ENCODE peak calls at places on chromosome 21, in six cellular contexts. U is Panc1, T is endodermal cell, H is mesenchymal stem cell, Y is keratinocyte, K is fibroblast of lung. Q is an unnamed sample.

GRCh38 chr21:45403825-45404725 is 890 bp upstream of the COL18A1 start:
- DNase-seq in U (no peak), T (peak), H (peak), Y (peak), K (peak), Q (no peak)

GRCh38 chr21:39738566-39738965 is 6.4 kb upstream of the IGSF5 start:
- DNase-seq in U (no peak), T (no peak), H (no peak), Y (no peak), K (no peak), Q (no peak)

GRCh38 chr21:16071761-16072160 is 342.0 kb downstream of the USP25 start:
- DNase-seq in U (no peak), T (no peak), H (no peak), Y (no peak), K (peak), Q (no peak)

GRCh38 chr21:36113647-36114428 is 21.0 kb upstream of the CBR3 start:
- DNase-seq in U (no peak), T (no peak), H (no peak), Y (no peak), K (no peak), Q (peak)

GRCh38 chr21:18138507-18138906 is 106.1 kb upstream of the CHODL start:
- DNase-seq in U (no peak), T (no peak), H (no peak), Y (no peak), K (no peak), Q (no peak)

GRCh38 chr21:44931137-44931500 is 8.7 kb upstream of the SLX9 start:
- DNase-seq in U (no peak), T (no peak), H (peak), Y (no peak), K (no peak), Q (no peak)

GRCh38 chr21:44047996-44048560 is 36.0 kb downstream of the TRAPPC10 start:
- DNase-seq in U (no peak), T (no peak), H (no peak), Y (no peak), K (no peak), Q (no peak)

GRCh38 chr21:37758997-37759396 is 157.3 kb downstream of the KCNJ6 start:
- DNase-seq in U (peak), T (peak), H (peak), Y (no peak), K (peak), Q (peak)

GRCh38 chr21:46557919-46558392 is 46.9 kb downstream of the S100B start:
- DNase-seq in U (no peak), T (no peak), H (no peak), Y (no peak), K (no peak), Q (no peak)

GRCh38 chr21:36964832-36965719 is 1.4 kb downstream of the HLCS start:
- DNase-seq in U (no peak), T (no peak), H (no peak), Y (no peak), K (no peak), Q (no peak)

GRCh38 chr21:38930065-38930464 is 124.3 kb downstream of the ETS2 start:
- DNase-seq in U (no peak), T (no peak), H (peak), Y (no peak), K (no peak), Q (no peak)

GRCh38 chr21:14263879-14264278 is 47.9 kb downstream of the RBM11 start:
- DNase-seq in U (no peak), T (no peak), H (no peak), Y (no peak), K (no peak), Q (no peak)

GRCh38 chr21:30733026-30733425 is 14.0 kb downstream of the KRTAP21-2 start:
- DNase-seq in U (no peak), T (no peak), H (no peak), Y (no peak), K (no peak), Q (no peak)
- H3K4me3 ChIP-seq in U (no peak), T (no peak), H (no peak), Y (no peak), K (no peak), Q (no peak)

GRCh38 chr21:28459193-28459592 is 533.5 kb downstream of the LTN1 start:
- DNase-seq in U (no peak), T (no peak), H (no peak), Y (no peak), K (no peak), Q (no peak)

GRCh38 chr21:28454978-28455600 is 537.6 kb downstream of the LTN1 start:
- DNase-seq in U (no peak), T (no peak), H (no peak), Y (no peak), K (peak), Q (no peak)
- H3K4me3 ChIP-seq in U (no peak), T (no peak), H (no peak), Y (no peak), K (peak), Q (no peak)

DNA sequence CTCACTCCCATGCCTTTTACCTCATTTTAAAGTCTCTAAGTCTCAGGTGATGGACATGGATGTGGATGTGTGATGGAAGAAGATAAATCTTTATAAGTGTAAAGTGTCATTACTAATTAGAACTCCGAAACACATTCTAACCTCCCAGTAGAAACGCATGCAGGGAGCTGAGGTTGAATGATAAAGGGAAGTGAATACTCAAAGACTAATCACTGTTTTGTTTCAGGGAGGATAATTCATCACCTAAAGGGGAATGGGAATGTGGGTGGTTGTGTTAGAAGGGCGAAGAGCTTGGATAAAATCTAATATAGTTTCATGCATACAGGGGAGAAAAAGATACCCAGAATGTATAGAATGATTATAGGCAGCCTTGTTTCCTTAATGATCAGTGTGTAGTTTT is 12.5 kb downstream of the NCAM2 start:
- DNase-seq in U (no peak), T (no peak), H (no peak), Y (no peak), K (no peak), Q (no peak)
- H3K4me3 ChIP-seq in U (no peak), T (no peak), H (no peak), Y (no peak), K (no peak), Q (no peak)

GRCh38 chr21:26844258-26845065 is 747 bp downstream of the ADAMTS1 start:
- DNase-seq in U (no peak), T (peak), H (peak), Y (no peak), K (peak), Q (no peak)

GRCh38 chr21:26842300-26842699 is 2.9 kb downstream of the ADAMTS1 start:
- DNase-seq in U (no peak), T (no peak), H (peak), Y (no peak), K (peak), Q (no peak)

GRCh38 chr21:26845066-26845749 is at the start of gene ADAMTS1:
- DNase-seq in U (no peak), T (peak), H (peak), Y (no peak), K (peak), Q (no peak)

GRCh38 chr21:26842976-26843911 is 2.0 kb downstream of the ADAMTS1 start:
- DNase-seq in U (peak), T (peak), H (peak), Y (no peak), K (peak), Q (peak)

GRCh38 chr21:26843912-26844257 is 1.3 kb downstream of the ADAMTS1 start:
- DNase-seq in U (no peak), T (no peak), H (peak), Y (no peak), K (peak), Q (no peak)
- H3K4me3 ChIP-seq in U (peak), T (peak), H (peak), Y (peak), K (peak), Q (peak)

DNA sequence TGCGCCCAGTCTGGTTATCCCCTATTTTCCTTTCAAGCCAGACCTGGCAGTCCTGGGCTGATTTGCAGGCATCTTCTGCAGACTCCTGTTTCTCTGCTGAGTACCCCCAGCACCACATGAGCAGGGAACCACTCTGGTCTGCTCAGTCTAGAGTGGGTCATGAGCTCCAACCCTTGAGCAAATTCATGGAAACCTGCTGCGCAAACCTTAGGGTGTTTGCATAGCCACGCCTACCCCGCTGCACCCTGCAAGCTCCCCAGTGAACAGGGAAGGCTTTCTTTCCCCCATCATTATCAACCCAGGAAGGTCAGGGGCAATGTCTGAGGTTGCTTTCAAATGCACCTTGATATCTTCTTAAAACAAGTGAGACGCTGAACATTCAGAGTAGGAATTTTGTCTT is 11.0 kb upstream of the KCNE1 start:
- DNase-seq in U (no peak), T (no peak), H (no peak), Y (no peak), K (no peak), Q (peak)
- H3K4me3 ChIP-seq in U (no peak), T (no peak), H (no peak), Y (no peak), K (no peak), Q (no peak)

GRCh38 chr21:41876928-41877652 is 2.1 kb downstream of the PRDM15 start:
- DNase-seq in U (no peak), T (peak), H (no peak), Y (no peak), K (no peak), Q (no peak)
- H3K4me3 ChIP-seq in U (no peak), T (no peak), H (no peak), Y (no peak), K (no peak), Q (no peak)

GRCh38 chr21:40842197-40842552 is 4.8 kb downstream of the DSCAM start:
- DNase-seq in U (no peak), T (no peak), H (no peak), Y (no peak), K (no peak), Q (no peak)
- H3K4me3 ChIP-seq in U (peak), T (peak), H (no peak), Y (no peak), K (no peak), Q (no peak)